ENCODE peak calls at places on chromosomes 4 and X, in eight cellular contexts. One of them, this sample, is unnamed. For H3K4me1, the result is how much of the 10 kb centered on the place peaks cover.

GRCh38 chr4:2259036-2259540 is 2.8 kb downstream of the MXD4 start:
- DNase-seq in A549: no peak
- DNase-seq in heart left ventricle: no peak
- DNase-seq in pancreas: peak
- DNase-seq in neural progenitor cell: no peak
- DNase-seq in aorta: peak
- DNase-seq in uterus: peak
- DNase-seq in heart right ventricle: no peak
- DNase-seq in this sample: no peak

GRCh38 chr4:4574792-4575191 is 32.9 kb upstream of the STX18 start:
- DNase-seq in A549: peak
- DNase-seq in heart left ventricle: peak
- DNase-seq in pancreas: no peak
- DNase-seq in neural progenitor cell: peak
- DNase-seq in aorta: peak
- DNase-seq in uterus: peak
- DNase-seq in heart right ventricle: peak
- DNase-seq in this sample: peak

GRCh38 chrX:148874621-148875020 is 374.2 kb downstream of the AFF2 start:
- DNase-seq in A549: no peak
- DNase-seq in heart left ventricle: no peak
- DNase-seq in pancreas: no peak
- DNase-seq in neural progenitor cell: no peak
- DNase-seq in aorta: no peak
- DNase-seq in uterus: no peak
- DNase-seq in heart right ventricle: no peak
- DNase-seq in this sample: no peak

GRCh38 chr4:86461849-86462248 is 102.0 kb upstream of the MAPK10 start:
- DNase-seq in A549: no peak
- DNase-seq in heart left ventricle: no peak
- DNase-seq in pancreas: no peak
- DNase-seq in neural progenitor cell: no peak
- DNase-seq in aorta: no peak
- DNase-seq in uterus: no peak
- DNase-seq in heart right ventricle: no peak
- DNase-seq in this sample: no peak

GRCh38 chr4:176545886-176546285 is 226.1 kb downstream of the SPCS3 start:
- DNase-seq in A549: no peak
- DNase-seq in heart left ventricle: no peak
- DNase-seq in pancreas: no peak
- DNase-seq in neural progenitor cell: no peak
- DNase-seq in aorta: no peak
- DNase-seq in uterus: no peak
- DNase-seq in heart right ventricle: no peak
- DNase-seq in this sample: no peak

GRCh38 chrX:23779025-23779424 is 3.9 kb upstream of the SAT1 start:
- DNase-seq in A549: peak
- DNase-seq in heart left ventricle: no peak
- DNase-seq in pancreas: no peak
- DNase-seq in neural progenitor cell: no peak
- DNase-seq in aorta: no peak
- DNase-seq in uterus: no peak
- DNase-seq in heart right ventricle: no peak
- DNase-seq in this sample: no peak

GRCh38 chr4:141899103-141899502 is 262.7 kb downstream of the IL15 start:
- DNase-seq in A549: no peak
- DNase-seq in heart left ventricle: no peak
- DNase-seq in pancreas: no peak
- DNase-seq in neural progenitor cell: no peak
- DNase-seq in aorta: no peak
- DNase-seq in uterus: no peak
- DNase-seq in heart right ventricle: no peak
- DNase-seq in this sample: no peak

GRCh38 chrX:141405486-141405877 is 163.2 kb upstream of the SPANXC start:
- DNase-seq in A549: peak
- DNase-seq in heart left ventricle: no peak
- DNase-seq in pancreas: no peak
- DNase-seq in neural progenitor cell: no peak
- DNase-seq in aorta: no peak
- DNase-seq in uterus: no peak
- DNase-seq in heart right ventricle: no peak
- DNase-seq in this sample: no peak

DNA sequence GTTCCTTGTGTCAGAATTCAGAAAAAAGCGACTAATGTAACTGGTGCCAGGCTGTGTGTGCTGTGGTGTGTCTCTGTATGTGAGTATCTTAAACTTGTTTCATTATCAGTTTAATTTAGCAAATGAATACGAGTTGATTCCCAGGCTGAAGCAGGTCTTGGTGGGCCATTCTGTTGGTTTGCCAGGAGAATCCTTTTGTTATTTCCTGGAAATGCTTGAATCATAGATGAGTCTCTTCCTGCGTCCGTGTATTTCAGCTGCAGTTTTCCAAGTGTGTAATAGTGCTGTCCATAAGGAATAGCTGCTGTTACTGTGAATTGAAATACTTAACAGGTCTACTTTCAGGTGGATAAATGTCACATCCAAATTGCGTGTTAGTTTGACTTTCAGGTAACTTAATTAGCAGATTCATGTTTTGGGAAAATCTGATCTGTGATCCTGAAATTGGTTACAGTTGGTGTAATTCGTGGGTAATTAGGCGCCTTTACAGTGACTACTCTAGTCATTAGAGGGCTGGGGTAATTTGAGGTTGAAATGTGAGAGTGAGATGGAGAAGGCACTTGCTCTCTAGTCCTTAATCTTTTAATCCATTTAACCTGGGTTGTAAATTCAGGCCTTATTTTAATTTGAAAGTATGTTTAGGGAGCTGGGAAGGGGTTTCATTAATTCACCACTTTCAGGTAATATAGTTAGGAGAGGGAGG is 23.8 kb downstream of the TMEM131L start:
- DNase-seq in A549: no peak
- DNase-seq in heart left ventricle: no peak
- DNase-seq in pancreas: no peak
- DNase-seq in neural progenitor cell: no peak
- DNase-seq in aorta: no peak
- DNase-seq in uterus: no peak
- DNase-seq in heart right ventricle: no peak
- DNase-seq in this sample: no peak
- H3K4me3 ChIP-seq in A549: no peak
- H3K4me3 ChIP-seq in heart left ventricle: no peak
- H3K4me3 ChIP-seq in pancreas: no peak
- H3K4me3 ChIP-seq in neural progenitor cell: no peak
- H3K4me3 ChIP-seq in aorta: no peak
- H3K4me3 ChIP-seq in uterus: no peak
- H3K4me3 ChIP-seq in heart right ventricle: no peak
- H3K4me3 ChIP-seq in this sample: no peak

GRCh38 chr4:122785099-122785498 is 41.5 kb upstream of the FGF2 start:
- DNase-seq in A549: no peak
- DNase-seq in heart left ventricle: no peak
- DNase-seq in pancreas: no peak
- DNase-seq in neural progenitor cell: no peak
- DNase-seq in aorta: no peak
- DNase-seq in uterus: no peak
- DNase-seq in heart right ventricle: no peak
- DNase-seq in this sample: no peak

GRCh38 chr4:122787940-122788339 is 38.7 kb upstream of the FGF2 start:
- DNase-seq in A549: no peak
- DNase-seq in heart left ventricle: no peak
- DNase-seq in pancreas: no peak
- DNase-seq in neural progenitor cell: no peak
- DNase-seq in aorta: no peak
- DNase-seq in uterus: no peak
- DNase-seq in heart right ventricle: no peak
- DNase-seq in this sample: no peak

GRCh38 chr4:122788935-122789334 is 37.7 kb upstream of the FGF2 start:
- DNase-seq in A549: no peak
- DNase-seq in heart left ventricle: no peak
- DNase-seq in pancreas: no peak
- DNase-seq in neural progenitor cell: no peak
- DNase-seq in aorta: no peak
- DNase-seq in uterus: no peak
- DNase-seq in heart right ventricle: no peak
- DNase-seq in this sample: no peak

GRCh38 chr4:122783301-122784215 is 43.1 kb upstream of the FGF2 start:
- DNase-seq in A549: peak
- DNase-seq in heart left ventricle: peak
- DNase-seq in pancreas: no peak
- DNase-seq in neural progenitor cell: peak
- DNase-seq in aorta: peak
- DNase-seq in uterus: no peak
- DNase-seq in heart right ventricle: peak
- DNase-seq in this sample: no peak

DNA sequence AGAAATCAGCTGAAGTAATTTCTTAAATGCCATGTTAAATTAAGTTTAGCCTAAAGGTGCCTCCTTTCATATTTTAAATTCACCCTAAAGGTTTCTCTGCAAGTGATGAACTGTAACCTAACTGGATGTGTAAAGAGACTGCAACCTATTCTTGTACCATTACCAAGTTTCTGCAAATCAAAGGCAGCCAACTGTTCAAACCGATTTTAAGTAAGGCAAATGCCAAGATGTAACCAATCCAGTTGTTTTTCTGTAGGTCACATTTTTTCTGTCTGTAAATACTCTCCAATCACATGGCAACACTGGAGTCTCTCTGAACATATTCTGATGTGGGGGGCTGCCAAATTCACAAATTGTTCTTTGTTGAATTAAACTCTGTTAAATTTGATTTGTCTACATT is 42.4 kb upstream of the FGF2 start:
- DNase-seq in A549: no peak
- DNase-seq in heart left ventricle: no peak
- DNase-seq in pancreas: no peak
- DNase-seq in neural progenitor cell: no peak
- DNase-seq in aorta: no peak
- DNase-seq in uterus: no peak
- DNase-seq in heart right ventricle: no peak
- DNase-seq in this sample: no peak
- H3K27ac ChIP-seq in A549: peak
- H3K27ac ChIP-seq in heart left ventricle: peak
- H3K27ac ChIP-seq in pancreas: no peak
- H3K27ac ChIP-seq in neural progenitor cell: peak
- H3K27ac ChIP-seq in aorta: no peak
- H3K27ac ChIP-seq in uterus: no peak
- H3K27ac ChIP-seq in heart right ventricle: peak
- H3K27ac ChIP-seq in this sample: peak

GRCh38 chr4:30802622-30803323 is 82.6 kb downstream of the PCDH7 start:
- DNase-seq in A549: no peak
- DNase-seq in heart left ventricle: no peak
- DNase-seq in pancreas: no peak
- DNase-seq in neural progenitor cell: no peak
- DNase-seq in aorta: peak
- DNase-seq in uterus: no peak
- DNase-seq in heart right ventricle: no peak
- DNase-seq in this sample: no peak
- H3K4me1 ChIP-seq in A549: under half
- H3K4me1 ChIP-seq in heart left ventricle: under half
- H3K4me1 ChIP-seq in pancreas: under half
- H3K4me1 ChIP-seq in neural progenitor cell: under half
- H3K4me1 ChIP-seq in aorta: under half
- H3K4me1 ChIP-seq in uterus: under half
- H3K4me1 ChIP-seq in heart right ventricle: under half
- H3K4me1 ChIP-seq in this sample: under half

GRCh38 chr4:1061372-1061700 is 49.9 kb downstream of the FGFRL1 start:
- DNase-seq in A549: no peak
- DNase-seq in heart left ventricle: no peak
- DNase-seq in pancreas: no peak
- DNase-seq in neural progenitor cell: no peak
- DNase-seq in aorta: no peak
- DNase-seq in uterus: no peak
- DNase-seq in heart right ventricle: no peak
- DNase-seq in this sample: no peak
- H3K4me3 ChIP-seq in A549: no peak
- H3K4me3 ChIP-seq in heart left ventricle: no peak
- H3K4me3 ChIP-seq in pancreas: no peak
- H3K4me3 ChIP-seq in neural progenitor cell: no peak
- H3K4me3 ChIP-seq in aorta: no peak
- H3K4me3 ChIP-seq in uterus: no peak
- H3K4me3 ChIP-seq in heart right ventricle: no peak
- H3K4me3 ChIP-seq in this sample: no peak

DNA sequence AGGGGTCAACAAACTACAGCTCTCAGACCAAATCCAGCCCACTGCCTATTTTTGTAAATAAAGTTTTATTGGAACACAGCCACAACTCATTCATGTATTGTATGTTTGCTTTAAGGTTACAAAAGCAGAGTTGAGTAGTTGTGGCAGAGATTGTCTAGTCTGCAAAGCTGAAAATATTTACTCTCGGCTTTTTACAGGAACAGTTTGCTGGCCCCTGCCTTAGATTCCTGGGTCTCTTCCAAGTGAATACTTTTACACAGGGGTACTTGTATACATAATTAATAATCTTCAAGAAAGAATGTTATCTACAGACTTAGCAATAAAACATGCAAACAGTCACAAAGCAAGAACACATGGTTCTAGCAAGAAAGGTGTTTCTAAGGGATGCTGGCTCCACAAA is 154.2 kb downstream of the AMELX start:
- DNase-seq in A549: no peak
- DNase-seq in heart left ventricle: no peak
- DNase-seq in pancreas: no peak
- DNase-seq in neural progenitor cell: no peak
- DNase-seq in aorta: no peak
- DNase-seq in uterus: no peak
- DNase-seq in heart right ventricle: no peak
- DNase-seq in this sample: no peak
- H3K27ac ChIP-seq in A549: no peak
- H3K27ac ChIP-seq in heart left ventricle: no peak
- H3K27ac ChIP-seq in pancreas: no peak
- H3K27ac ChIP-seq in neural progenitor cell: no peak
- H3K27ac ChIP-seq in aorta: no peak
- H3K27ac ChIP-seq in uterus: peak
- H3K27ac ChIP-seq in heart right ventricle: no peak
- H3K27ac ChIP-seq in this sample: no peak

This sample was measured in tibial nerve.